ENCODE peak calls at places on chromosome X, in seven cellular contexts. One of them, this sample, is unnamed.
A peak's percentile ranks its signal among the peaks of the same experiment; 100 is the strongest.

GRCh38 chrX:119753639-119754257 is 4.6 kb upstream of the SOWAHD start:
- DNase-seq in iris pigment epithelial cell: peak; percentile 36
- DNase-seq in activated CD8-positive, alpha-beta memory T cell treated with anti-CD3 and anti-CD28 coated beads for 1 hour: peak; percentile 17
- DNase-seq in midbrain: no peak
- DNase-seq in HFF-Myc: no peak
- DNase-seq in posterior cingulate gyrus: no peak
- DNase-seq in lung: no peak
- DNase-seq in this sample: no peak

GRCh38 chrX:21932277-21932996 is 8.1 kb upstream of the SMS start:
- DNase-seq in iris pigment epithelial cell: peak; percentile 94
- DNase-seq in activated CD8-positive, alpha-beta memory T cell treated with anti-CD3 and anti-CD28 coated beads for 1 hour: no peak
- DNase-seq in midbrain: no peak
- DNase-seq in HFF-Myc: no peak
- DNase-seq in posterior cingulate gyrus: no peak
- DNase-seq in lung: no peak
- DNase-seq in this sample: no peak

GRCh38 chrX:95764972-95765451 is 919.6 kb upstream of the DIAPH2 start:
- DNase-seq in iris pigment epithelial cell: peak; percentile 25
- DNase-seq in activated CD8-positive, alpha-beta memory T cell treated with anti-CD3 and anti-CD28 coated beads for 1 hour: no peak
- DNase-seq in midbrain: peak; percentile 38
- DNase-seq in HFF-Myc: no peak
- DNase-seq in posterior cingulate gyrus: no peak
- DNase-seq in lung: peak; percentile 30
- DNase-seq in this sample: peak; percentile 35

GRCh38 chrX:13219990-13220764 is 99.7 kb downstream of the ATXN3L start:
- DNase-seq in iris pigment epithelial cell: peak; percentile 62
- DNase-seq in activated CD8-positive, alpha-beta memory T cell treated with anti-CD3 and anti-CD28 coated beads for 1 hour: no peak
- DNase-seq in midbrain: no peak
- DNase-seq in HFF-Myc: no peak
- DNase-seq in posterior cingulate gyrus: no peak
- DNase-seq in lung: no peak
- DNase-seq in this sample: no peak

GRCh38 chrX:118975831-118976598 is 1.6 kb downstream of the LONRF3 start:
- DNase-seq in iris pigment epithelial cell: peak; percentile 18
- DNase-seq in activated CD8-positive, alpha-beta memory T cell treated with anti-CD3 and anti-CD28 coated beads for 1 hour: peak; percentile 57
- DNase-seq in midbrain: peak; percentile 20
- DNase-seq in HFF-Myc: no peak
- DNase-seq in posterior cingulate gyrus: peak; percentile 24
- DNase-seq in lung: peak; percentile 82
- DNase-seq in this sample: no peak

GRCh38 chrX:141180851-141181250 is 3.9 kb upstream of the LDOC1 start:
- DNase-seq in iris pigment epithelial cell: no peak
- DNase-seq in activated CD8-positive, alpha-beta memory T cell treated with anti-CD3 and anti-CD28 coated beads for 1 hour: no peak
- DNase-seq in midbrain: no peak
- DNase-seq in HFF-Myc: no peak
- DNase-seq in posterior cingulate gyrus: no peak
- DNase-seq in lung: no peak
- DNase-seq in this sample: no peak

GRCh38 chrX:103378990-103379389 is 2.7 kb downstream of the BEX3 start:
- DNase-seq in iris pigment epithelial cell: peak; percentile 55
- DNase-seq in activated CD8-positive, alpha-beta memory T cell treated with anti-CD3 and anti-CD28 coated beads for 1 hour: no peak
- DNase-seq in midbrain: no peak
- DNase-seq in HFF-Myc: no peak
- DNase-seq in posterior cingulate gyrus: no peak
- DNase-seq in lung: no peak
- DNase-seq in this sample: no peak

GRCh38 chrX:34487364-34487763 is 169.7 kb downstream of the TMEM47 start:
- DNase-seq in iris pigment epithelial cell: no peak
- DNase-seq in activated CD8-positive, alpha-beta memory T cell treated with anti-CD3 and anti-CD28 coated beads for 1 hour: no peak
- DNase-seq in midbrain: no peak
- DNase-seq in HFF-Myc: no peak
- DNase-seq in posterior cingulate gyrus: no peak
- DNase-seq in lung: no peak
- DNase-seq in this sample: no peak

GRCh38 chrX:120260369-120260768 is 9.8 kb downstream of the ZBTB33 start:
- DNase-seq in iris pigment epithelial cell: no peak
- DNase-seq in activated CD8-positive, alpha-beta memory T cell treated with anti-CD3 and anti-CD28 coated beads for 1 hour: no peak
- DNase-seq in midbrain: no peak
- DNase-seq in HFF-Myc: no peak
- DNase-seq in posterior cingulate gyrus: no peak
- DNase-seq in lung: no peak
- DNase-seq in this sample: no peak

GRCh38 chrX:1531106-1531890 is 5.7 kb downstream of the P2RY8 start:
- DNase-seq in iris pigment epithelial cell: no peak
- DNase-seq in activated CD8-positive, alpha-beta memory T cell treated with anti-CD3 and anti-CD28 coated beads for 1 hour: no peak
- DNase-seq in midbrain: no peak
- DNase-seq in HFF-Myc: no peak
- DNase-seq in posterior cingulate gyrus: no peak
- DNase-seq in lung: no peak
- DNase-seq in this sample: no peak

GRCh38 chrX:120015145-120016067 is 62.1 kb downstream of the RHOXF2B start:
- DNase-seq in iris pigment epithelial cell: no peak
- DNase-seq in activated CD8-positive, alpha-beta memory T cell treated with anti-CD3 and anti-CD28 coated beads for 1 hour: no peak
- DNase-seq in midbrain: no peak
- DNase-seq in HFF-Myc: no peak
- DNase-seq in posterior cingulate gyrus: no peak
- DNase-seq in lung: peak; percentile 44
- DNase-seq in this sample: no peak

GRCh38 chrX:47877327-47877726 is 40.6 kb downstream of the ZNF81 start:
- DNase-seq in iris pigment epithelial cell: no peak
- DNase-seq in activated CD8-positive, alpha-beta memory T cell treated with anti-CD3 and anti-CD28 coated beads for 1 hour: no peak
- DNase-seq in midbrain: no peak
- DNase-seq in HFF-Myc: no peak
- DNase-seq in posterior cingulate gyrus: no peak
- DNase-seq in lung: no peak
- DNase-seq in this sample: no peak